ENCODE peak calls at places on chromosomes 3 and 15, in six cellular contexts. E is fibroblast of lung, I is DND-41, U is tibial nerve, L is A549, O is GM23338. T is an unnamed sample.

GRCh38 chr3:192170659-192171058 is 556.7 kb downstream of the FGF12 start:
- DNase-seq in E (no peak), I (no peak), U (no peak), L (no peak), O (no peak), T (no peak)

GRCh38 chr3:33131328-33132018 is 17.7 kb downstream of the CRTAP start:
- DNase-seq in E (peak), I (peak), U (no peak), L (peak), O (peak), T (peak)

GRCh38 chr15:80012060-80012726 is 41.2 kb upstream of the BCL2A1 start:
- DNase-seq in E (no peak), I (no peak), U (no peak), L (no peak), O (no peak), T (no peak)

GRCh38 chr3:63934484-63934883 is 22.3 kb upstream of the SCAANT1 start:
- DNase-seq in E (no peak), I (no peak), U (no peak), L (no peak), O (no peak), T (no peak)

GRCh38 chr3:160829486-160830009 is 73.5 kb downstream of the PPM1L start:
- DNase-seq in E (no peak), I (no peak), U (no peak), L (no peak), O (no peak), T (no peak)

GRCh38 chr3:66113542-66113941 is 74.8 kb upstream of the MAGI1 start:
- DNase-seq in E (no peak), I (no peak), U (no peak), L (no peak), O (no peak), T (no peak)

GRCh38 chr15:26087881-26088280 is 224.8 kb upstream of the ATP10A start:
- DNase-seq in E (no peak), I (no peak), U (no peak), L (no peak), O (no peak), T (no peak)

GRCh38 chr15:81152799-81153198 is 18.7 kb downstream of the CFAP161 start:
- DNase-seq in E (no peak), I (no peak), U (no peak), L (no peak), O (no peak), T (no peak)

GRCh38 chr15:68868296-68868695 is 47.6 kb upstream of the ANP32A start:
- DNase-seq in E (no peak), I (no peak), U (no peak), L (no peak), O (no peak), T (no peak)
- TF ChIP-seq CTCF in E (no peak), I (no peak), U (no peak), L (no peak), O (no peak), T (no peak)

GRCh38 chr3:186273586-186273985 is 88.4 kb downstream of the DGKG start:
- DNase-seq in E (no peak), I (no peak), U (no peak), L (no peak), O (no peak), T (no peak)

GRCh38 chr3:186281172-186281571 is 80.9 kb downstream of the DGKG start:
- DNase-seq in E (peak), I (no peak), U (no peak), L (peak), O (no peak), T (no peak)

GRCh38 chr3:186275436-186275835 is 86.6 kb downstream of the DGKG start:
- DNase-seq in E (no peak), I (no peak), U (no peak), L (no peak), O (no peak), T (no peak)

GRCh38 chr3:186280737-186281136 is 81.3 kb downstream of the DGKG start:
- DNase-seq in E (no peak), I (no peak), U (no peak), L (no peak), O (no peak), T (no peak)

DNA sequence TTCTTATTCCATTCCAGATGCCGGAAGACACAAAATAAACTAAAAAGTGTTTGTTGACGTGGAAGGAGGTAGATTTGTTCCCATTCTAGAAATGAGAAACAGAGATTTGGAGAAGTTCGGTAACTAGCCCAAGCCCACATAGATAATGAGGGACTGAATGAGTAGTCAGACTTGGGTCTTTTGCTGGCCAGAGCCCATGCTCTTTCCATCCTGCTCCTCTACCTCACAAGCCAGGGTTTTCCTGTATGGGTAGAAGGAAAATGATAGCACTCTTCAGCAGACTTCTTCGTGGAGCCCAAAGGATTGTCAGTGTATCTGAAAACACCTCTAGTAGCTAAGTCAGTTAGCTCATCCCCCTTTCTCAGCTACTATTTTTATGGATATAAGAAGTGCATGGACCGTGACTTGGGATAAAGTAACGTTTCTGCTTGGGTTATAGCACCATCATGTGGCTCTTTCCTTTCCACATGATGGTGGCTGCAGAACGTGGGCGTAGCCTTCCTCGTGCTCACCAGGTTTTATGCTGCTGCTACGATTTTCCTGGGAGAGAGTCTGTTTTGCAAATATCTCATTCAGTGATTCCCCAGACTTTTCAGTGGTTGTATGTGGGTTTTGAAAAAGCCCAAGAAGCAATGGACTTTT is 84.6 kb downstream of the DGKG start:
- DNase-seq in E (peak), I (no peak), U (no peak), L (peak), O (peak), T (peak)
- TF ChIP-seq CTCF in E (peak), I (peak), U (peak), L (peak), O (peak), T (peak)

DNA sequence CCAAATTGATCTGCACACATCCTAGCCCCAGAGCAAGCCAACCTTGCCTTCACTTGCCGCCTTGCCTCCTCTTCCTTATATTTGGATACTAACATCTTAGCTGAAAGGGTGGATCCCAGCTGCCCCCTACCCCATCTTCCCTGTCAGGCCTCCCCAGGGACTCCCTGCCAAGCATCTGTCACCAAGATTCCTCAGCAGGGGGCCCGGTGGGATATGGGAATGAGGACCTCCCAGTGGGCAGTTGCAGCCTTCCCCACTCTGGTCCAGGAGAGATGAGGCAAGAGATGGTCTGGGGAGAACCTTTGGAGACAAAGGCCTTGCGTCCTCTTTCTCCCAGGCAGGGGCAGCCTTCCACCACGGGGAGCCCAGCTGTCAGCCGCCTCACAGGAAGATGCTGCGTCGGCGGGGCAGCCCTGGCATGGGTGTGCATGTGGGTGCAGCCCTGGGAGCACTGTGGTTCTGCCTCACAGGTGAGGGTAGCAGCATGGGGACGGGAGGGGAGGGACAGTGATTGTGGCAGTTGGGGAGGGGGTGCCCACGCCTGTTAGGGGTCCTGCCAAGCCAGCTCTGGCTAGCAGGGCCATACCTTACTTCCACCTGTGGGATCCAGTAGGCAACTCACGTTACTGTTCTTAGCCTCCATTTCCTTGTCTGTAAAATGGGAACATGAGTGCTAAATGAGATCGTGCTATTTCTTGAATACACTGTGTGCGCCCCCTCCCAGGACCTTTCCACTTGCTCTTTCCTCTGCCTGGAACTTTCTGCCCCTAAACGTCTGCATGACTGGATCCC is 15.3 kb downstream of the CD276 start:
- DNase-seq in E (no peak), I (no peak), U (no peak), L (no peak), O (no peak), T (no peak)
- TF ChIP-seq CTCF in E (no peak), I (no peak), U (no peak), L (no peak), O (no peak), T (no peak)

DNA sequence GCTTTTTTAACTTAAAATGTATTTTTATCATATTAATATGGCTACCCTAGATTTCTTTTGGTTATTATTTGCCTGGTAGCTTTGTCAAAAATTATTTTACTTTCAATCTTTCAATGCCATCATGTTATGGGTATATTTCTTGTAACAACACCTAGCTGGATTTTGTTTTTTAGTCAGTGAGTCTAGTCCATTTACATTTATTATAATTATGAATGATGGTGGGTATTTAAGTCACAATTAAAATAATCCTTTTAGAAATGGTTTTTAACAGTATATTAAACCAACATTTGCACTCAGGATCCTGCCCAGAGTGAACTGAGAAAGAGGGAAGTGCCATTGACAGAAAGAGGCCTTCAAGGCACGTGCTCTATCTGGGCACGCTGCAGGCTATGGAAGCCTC is 39.8 kb upstream of the NUDT16 start:
- DNase-seq in E (no peak), I (no peak), U (no peak), L (no peak), O (no peak), T (no peak)
- TF ChIP-seq CTCF in E (no peak), I (no peak), U (no peak), L (no peak), O (no peak), T (no peak)

T was measured in neural crest cell.